ENCODE peak calls at places on chromosome 11, in nine cellular contexts. M is left lung; I is Panc1; X is CD8-positive, alpha-beta memory T cell; C is AG04449; Y is GM23248; P is cardiac muscle cell; T is gastrocnemius medialis; E is RWPE2. L is an unnamed sample.

GRCh38 chr11:17918049-17918605 is 94.7 kb downstream of the SERGEF start:
- DNase-seq in M (no peak), I (no peak), X (no peak), C (no peak), Y (no peak), P (no peak), T (no peak), E (no peak), L (no peak)

GRCh38 chr11:68575025-68575665 is 109.2 kb upstream of the GAL start:
- DNase-seq in M (no peak), I (no peak), X (no peak), C (no peak), Y (no peak), P (no peak), T (no peak), E (no peak), L (no peak)

GRCh38 chr11:43021466-43021865 is 290.3 kb upstream of the API5 start:
- DNase-seq in M (no peak), I (no peak), X (no peak), C (no peak), Y (no peak), P (no peak), T (no peak), E (no peak), L (no peak)

GRCh38 chr11:64476866-64477265 is 114.2 kb upstream of the SLC22A12 start:
- DNase-seq in M (no peak), I (no peak), X (no peak), C (no peak), Y (no peak), P (no peak), T (no peak), E (no peak), L (no peak)

GRCh38 chr11:87866951-87867350 is 308.3 kb downstream of the RAB38 start:
- DNase-seq in M (no peak), I (no peak), X (no peak), C (no peak), Y (no peak), P (no peak), T (no peak), E (no peak), L (no peak)

GRCh38 chr11:79150966-79151365 is 289.9 kb downstream of the TENM4 start:
- DNase-seq in M (no peak), I (no peak), X (no peak), C (no peak), Y (no peak), P (no peak), T (no peak), E (no peak), L (no peak)

GRCh38 chr11:79087238-79087956 is 353.4 kb downstream of the TENM4 start:
- DNase-seq in M (no peak), I (no peak), X (no peak), C (peak), Y (peak), P (peak), T (no peak), E (no peak), L (peak)

GRCh38 chr11:6404341-6405038 is 14.2 kb downstream of the SMPD1 start:
- DNase-seq in M (no peak), I (no peak), X (peak), C (peak), Y (peak), P (no peak), T (no peak), E (no peak), L (no peak)

GRCh38 chr11:115717215-115717584 is 213.0 kb upstream of the CADM1 start:
- DNase-seq in M (peak), I (no peak), X (no peak), C (no peak), Y (no peak), P (peak), T (no peak), E (no peak), L (no peak)
- H3K4me3 ChIP-seq in M (no peak), I (no peak), X (no peak), C (no peak), Y (no peak), P (no peak), T (no peak), E (no peak), L (no peak)

DNA sequence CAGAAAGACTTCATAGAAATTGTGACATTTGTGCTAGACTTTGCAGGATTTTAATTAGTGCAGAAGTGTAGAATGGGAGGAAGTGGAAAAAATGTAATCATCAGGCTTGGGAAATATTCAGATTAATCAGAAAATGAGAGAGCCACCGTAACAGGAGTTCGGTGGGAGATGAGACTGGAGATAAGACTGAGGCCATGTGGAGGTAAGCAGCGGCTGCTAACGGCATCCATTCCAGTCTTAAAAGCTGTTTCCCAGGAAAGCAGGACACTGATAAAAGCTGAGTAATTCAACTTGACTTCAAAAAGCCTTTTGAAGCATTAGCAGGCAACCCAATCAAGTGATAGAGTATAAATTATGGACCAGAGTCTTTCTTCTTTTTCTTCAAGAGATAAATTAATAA is 369.9 kb downstream of the LUZP2 start:
- DNase-seq in M (no peak), I (no peak), X (no peak), C (no peak), Y (no peak), P (no peak), T (no peak), E (no peak), L (no peak)
- H3K4me3 ChIP-seq in M (no peak), I (no peak), X (no peak), C (no peak), Y (no peak), P (no peak), T (no peak), E (no peak), L (no peak)

DNA sequence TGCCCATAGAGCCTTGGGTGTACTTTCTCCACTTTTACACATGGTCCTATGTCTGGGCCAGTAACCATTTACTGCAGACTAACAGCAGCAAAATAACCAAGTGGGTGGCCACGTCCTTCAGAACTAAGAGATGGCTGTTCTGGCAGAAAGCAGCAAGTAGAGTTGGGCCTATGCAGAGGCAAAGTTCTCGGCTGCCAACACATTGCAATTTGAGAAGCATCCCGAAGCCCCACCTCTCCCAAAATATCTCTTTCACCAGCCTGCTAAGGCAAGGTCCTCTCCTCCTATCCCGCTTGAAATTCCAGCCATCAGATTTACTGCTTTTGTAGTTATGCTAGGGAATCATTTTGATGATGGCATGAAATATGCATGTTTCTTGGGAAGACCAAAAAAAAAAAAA is 118.5 kb upstream of the APOA1 start:
- DNase-seq in M (no peak), I (no peak), X (no peak), C (no peak), Y (no peak), P (no peak), T (peak), E (no peak), L (no peak)
- H3K4me3 ChIP-seq in M (no peak), I (no peak), X (no peak), C (no peak), Y (no peak), P (no peak), T (no peak), E (no peak), L (no peak)

GRCh38 chr11:72695354-72695753 is 21.1 kb upstream of the PDE2A start:
- DNase-seq in M (no peak), I (no peak), X (no peak), C (no peak), Y (no peak), P (no peak), T (no peak), E (no peak), L (no peak)
- H3K4me3 ChIP-seq in M (no peak), I (no peak), X (no peak), C (no peak), Y (no peak), P (no peak), T (no peak), E (no peak), L (no peak)

DNA sequence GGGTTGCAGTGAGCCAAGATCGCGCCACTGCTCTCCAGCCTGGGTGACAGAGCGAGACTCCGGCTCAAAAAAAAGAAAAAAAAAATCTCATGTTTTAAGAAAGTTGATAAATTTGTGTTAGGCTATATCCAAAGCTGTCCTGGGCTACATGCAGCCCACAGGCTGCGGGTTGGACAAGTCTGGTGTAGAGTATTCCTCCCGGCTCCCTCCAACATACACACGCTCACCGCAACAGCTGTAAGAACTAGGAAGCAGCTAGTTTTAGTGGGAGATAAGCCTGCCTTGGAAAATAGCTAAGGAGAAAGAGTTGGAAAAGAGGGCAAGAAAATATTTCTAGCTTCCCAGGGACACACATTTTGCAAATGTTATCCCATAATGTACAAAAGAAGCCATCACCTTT is 46.6 kb downstream of the CELF1 start:
- DNase-seq in M (no peak), I (no peak), X (no peak), C (no peak), Y (no peak), P (peak), T (no peak), E (no peak), L (no peak)
- H3K4me3 ChIP-seq in M (no peak), I (no peak), X (no peak), C (no peak), Y (peak), P (no peak), T (no peak), E (no peak), L (no peak)

GRCh38 chr11:124194696-124195418 is 11.7 kb downstream of the OR10D3 start:
- DNase-seq in M (no peak), I (peak), X (peak), C (no peak), Y (peak), P (peak), T (no peak), E (no peak), L (peak)
- H3K4me3 ChIP-seq in M (no peak), I (no peak), X (no peak), C (no peak), Y (no peak), P (no peak), T (no peak), E (no peak), L (peak)

GRCh38 chr11:58927393-58928081 is 11.8 kb upstream of the GLYATL1 start:
- DNase-seq in M (no peak), I (no peak), X (no peak), C (no peak), Y (peak), P (peak), T (no peak), E (no peak), L (no peak)

GRCh38 chr11:58926251-58926650 is 13.0 kb upstream of the GLYATL1 start:
- DNase-seq in M (no peak), I (no peak), X (no peak), C (no peak), Y (peak), P (no peak), T (no peak), E (no peak), L (no peak)

GRCh38 chr11:58928691-58929090 is 10.6 kb upstream of the GLYATL1 start:
- DNase-seq in M (no peak), I (no peak), X (no peak), C (no peak), Y (no peak), P (no peak), T (no peak), E (no peak), L (no peak)

GRCh38 chr11:58928082-58928574 is 11.2 kb upstream of the GLYATL1 start:
- DNase-seq in M (no peak), I (no peak), X (no peak), C (no peak), Y (peak), P (no peak), T (no peak), E (no peak), L (no peak)

GRCh38 chr11:58926695-58927094 is 12.6 kb upstream of the GLYATL1 start:
- DNase-seq in M (no peak), I (no peak), X (no peak), C (peak), Y (peak), P (peak), T (no peak), E (no peak), L (no peak)
- H3K4me3 ChIP-seq in M (no peak), I (no peak), X (no peak), C (no peak), Y (no peak), P (no peak), T (no peak), E (no peak), L (no peak)

GRCh38 chr11:111440416-111441205 is 61.5 kb upstream of the POU2AF1 start:
- DNase-seq in M (no peak), I (no peak), X (no peak), C (no peak), Y (no peak), P (no peak), T (no peak), E (no peak), L (no peak)

GRCh38 chr11:111441443-111441842 is 62.4 kb upstream of the POU2AF1 start:
- DNase-seq in M (no peak), I (no peak), X (no peak), C (no peak), Y (peak), P (peak), T (no peak), E (no peak), L (peak)

GRCh38 chr11:111438168-111438567 is 59.1 kb upstream of the POU2AF1 start:
- DNase-seq in M (no peak), I (no peak), X (no peak), C (no peak), Y (no peak), P (no peak), T (no peak), E (no peak), L (no peak)

GRCh38 chr11:111439905-111440304 is 60.8 kb upstream of the POU2AF1 start:
- DNase-seq in M (no peak), I (no peak), X (no peak), C (no peak), Y (no peak), P (no peak), T (no peak), E (no peak), L (no peak)

GRCh38 chr11:111438846-111439520 is 59.9 kb upstream of the POU2AF1 start:
- DNase-seq in M (no peak), I (no peak), X (no peak), C (no peak), Y (no peak), P (no peak), T (no peak), E (no peak), L (no peak)
- H3K4me3 ChIP-seq in M (no peak), I (no peak), X (no peak), C (no peak), Y (no peak), P (no peak), T (no peak), E (no peak), L (no peak)

DNA sequence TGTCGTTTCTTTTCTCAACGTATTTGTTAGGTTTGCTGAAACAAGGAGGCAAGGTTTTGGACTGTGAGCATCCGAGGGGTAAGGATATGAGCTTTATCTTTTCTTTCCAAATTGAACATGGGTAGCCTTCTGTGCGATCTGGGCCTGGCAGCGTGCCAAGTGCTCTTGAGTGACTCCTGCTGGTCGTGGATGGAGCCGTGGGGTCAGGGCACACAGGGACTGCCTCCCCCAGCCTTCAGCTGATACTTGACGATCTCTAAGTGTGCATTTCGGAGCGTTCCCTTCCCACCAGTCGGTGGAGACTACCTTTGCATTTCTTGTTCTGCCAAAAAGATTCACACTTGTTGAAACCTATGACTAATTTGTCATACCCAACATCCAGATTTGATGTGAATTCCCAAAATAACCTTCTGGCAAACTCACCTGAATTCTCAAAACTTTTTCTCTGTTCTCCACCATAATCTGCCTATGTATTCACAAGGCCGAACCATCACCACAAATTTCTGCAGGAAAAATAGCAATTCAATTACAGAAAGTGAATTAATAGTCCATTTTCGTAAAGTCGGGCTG is 40.2 kb upstream of the CLMP start:
- DNase-seq in M (peak), I (no peak), X (no peak), C (no peak), Y (peak), P (peak), T (peak), E (no peak), L (no peak)
- H3K4me3 ChIP-seq in M (no peak), I (no peak), X (no peak), C (no peak), Y (peak), P (no peak), T (no peak), E (no peak), L (no peak)

L was measured in skeletal muscle cell.